ENCODE peak calls at places on chromosomes 16 and 17, in five cellular contexts. O, S, U, Y and Q are unnamed samples.

GRCh38 chr17:29399634-29400033 is 9.5 kb downstream of the TAOK1 start:
- DNase-seq in U (no peak), Y (no peak), S (no peak), O (no peak), Q (no peak)

GRCh38 chr17:30238003-30238344 is 2.5 kb upstream of the SLC6A4 start:
- DNase-seq in Y (no peak), O (no peak), S (no peak), U (no peak), Q (no peak)

GRCh38 chr16:86029131-86029741 is 130.3 kb downstream of the IRF8 start:
- DNase-seq in Y (no peak), U (peak), S (peak), O (peak), Q (peak)

GRCh38 chr17:66849136-66849655 is 14.3 kb downstream of the CACNG5 start:
- DNase-seq in S (no peak), Y (no peak), O (no peak), U (no peak), Q (no peak)

GRCh38 chr17:20043034-20043433 is 33.9 kb downstream of the SPECC1 start:
- DNase-seq in Y (no peak), S (no peak), O (no peak), U (no peak), Q (no peak)

GRCh38 chr16:58500329-58501241 is 642 bp downstream of the NDRG4 start:
- DNase-seq in O (no peak), S (no peak), U (no peak), Y (no peak), Q (no peak)

GRCh38 chr17:51653902-51654301 is 393.6 kb downstream of the UTP18 start:
- DNase-seq in Y (no peak), U (no peak), O (peak), S (no peak), Q (no peak)

GRCh38 chr17:51802544-51802943 is 356.0 kb downstream of the CA10 start:
- DNase-seq in Y (no peak), O (no peak), U (no peak), S (no peak), Q (no peak)

GRCh38 chr17:7579001-7579838 is at the start of gene CD68:
- DNase-seq in O (peak), U (peak), Y (peak), S (peak), Q (no peak)

GRCh38 chr16:580946-581498 is 8.8 kb upstream of the RAB40C start:
- DNase-seq in Y (no peak), S (no peak), U (no peak), O (no peak), Q (no peak)

GRCh38 chr16:72992142-72992601 is 55.8 kb downstream of the ZFHX3 start:
- DNase-seq in U (no peak), S (no peak), O (no peak), Y (no peak), Q (no peak)

GRCh38 chr17:20230924-20231323 is 221.8 kb downstream of the SPECC1 start:
- DNase-seq in S (no peak), Y (no peak), U (no peak), O (no peak), Q (no peak)

GRCh38 chr17:8222630-8223355 is 12.4 kb upstream of the AURKB start:
- DNase-seq in Y (peak), S (peak), O (peak), U (peak), Q (peak)

GRCh38 chr16:20884240-20884556 is 16.0 kb downstream of the DCUN1D3 start:
- DNase-seq in Y (no peak), S (no peak), O (no peak), U (no peak), Q (no peak)

GRCh38 chr16:67677712-67678111 is 11.1 kb downstream of the C16orf86 start:
- DNase-seq in O (no peak), Y (no peak), S (no peak), U (no peak), Q (no peak)

GRCh38 chr17:2905697-2906595 is 109.7 kb downstream of the RAP1GAP2 start:
- DNase-seq in O (no peak), U (no peak), Y (no peak), S (peak), Q (no peak)

GRCh38 chr17:69084911-69085310 is 24.2 kb upstream of the ABCA9 start:
- DNase-seq in U (no peak), Y (peak), O (no peak), S (no peak), Q (no peak)

GRCh38 chr17:57705921-57706695 is 39.0 kb downstream of the CCDC182 start:
- DNase-seq in Y (no peak), O (no peak), U (no peak), S (no peak), Q (no peak)

GRCh38 chr17:17114592-17115225 is 72.5 kb downstream of the MPRIP start:
- DNase-seq in Y (no peak), S (no peak), U (no peak), O (no peak), Q (no peak)

GRCh38 chr17:16282522-16282921 is 65.5 kb downstream of the PIGL start:
- DNase-seq in O (no peak), S (no peak), U (no peak), Y (peak), Q (no peak)

GRCh38 chr16:2465653-2466415 is 5.3 kb upstream of the NTN3 start:
- DNase-seq in O (no peak), U (no peak), S (no peak), Y (no peak), Q (no peak)

GRCh38 chr16:3266873-3267537 is 10.6 kb upstream of the MEFV start:
- DNase-seq in U (no peak), Y (no peak), O (peak), S (no peak), Q (no peak)

GRCh38 chr16:11597737-11598136 is 11.0 kb upstream of the LITAF start:
- DNase-seq in U (no peak), Y (no peak), O (no peak), S (no peak), Q (no peak)

GRCh38 chr17:70168044-70168978 is 1.0 kb upstream of the KCNJ2 start:
- DNase-seq in U (peak), S (peak), O (peak), Y (no peak), Q (peak)

GRCh38 chr17:50050431-50051032 is 5.4 kb upstream of the ITGA3 start:
- DNase-seq in Y (no peak), U (no peak), O (no peak), S (no peak), Q (no peak)

GRCh38 chr17:50048146-50048720 is 7.7 kb upstream of the ITGA3 start:
- DNase-seq in S (no peak), U (no peak), O (no peak), Y (no peak), Q (no peak)

GRCh38 chr17:50051082-50051576 is 4.8 kb upstream of the ITGA3 start:
- DNase-seq in Y (peak), S (no peak), O (no peak), U (no peak), Q (no peak)

GRCh38 chr17:50048988-50049387 is 6.9 kb upstream of the ITGA3 start:
- DNase-seq in U (no peak), Y (no peak), O (no peak), S (no peak), Q (no peak)

GRCh38 chr17:50049636-50050035 is 6.3 kb upstream of the ITGA3 start:
- DNase-seq in Y (no peak), S (no peak), O (no peak), U (no peak), Q (no peak)
- H3K27ac ChIP-seq in Y (peak), S (no peak), O (no peak), U (no peak), Q (no peak)

DNA sequence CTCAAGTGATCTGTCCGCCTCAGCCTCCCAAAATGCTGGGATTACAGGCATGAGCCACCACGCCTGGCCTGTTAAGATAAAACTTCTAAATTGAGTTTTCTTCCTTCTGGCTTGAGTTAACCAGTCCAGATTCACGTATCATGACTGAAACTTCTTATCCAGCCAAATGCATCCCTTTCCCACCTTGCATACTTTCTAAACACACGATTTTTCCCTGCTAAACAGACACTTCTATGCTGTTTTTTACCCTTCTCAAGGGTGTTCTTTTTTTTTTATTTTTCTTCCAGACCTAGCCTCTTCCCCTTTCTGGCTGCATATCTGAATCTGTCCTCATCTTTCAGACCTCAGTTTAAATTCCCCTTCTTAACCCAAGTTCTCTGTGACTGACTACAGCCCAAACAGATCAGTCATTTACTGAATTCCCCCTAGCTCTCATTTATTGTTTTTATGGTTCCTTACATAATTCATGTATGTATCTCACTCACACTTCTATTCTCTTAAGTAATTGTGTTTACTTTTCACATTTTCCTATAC is 5.4 kb downstream of the EVI2B start:
- DNase-seq in S (no peak), U (no peak), Y (no peak), O (no peak), Q (no peak)
- H3K27ac ChIP-seq in S (no peak), U (no peak), Y (no peak), O (no peak), Q (peak)

GRCh38 chr16:88103011-88103410 is 151.8 kb downstream of the BANP start:
- DNase-seq in S (no peak), Y (no peak), U (no peak), O (no peak), Q (no peak)

GRCh38 chr16:88103581-88104188 is 152.5 kb downstream of the BANP start:
- DNase-seq in S (no peak), Y (no peak), O (no peak), U (no peak), Q (no peak)

GRCh38 chr16:88113545-88114045 is 162.4 kb downstream of the BANP start:
- DNase-seq in U (no peak), S (no peak), O (no peak), Y (no peak), Q (no peak)

DNA sequence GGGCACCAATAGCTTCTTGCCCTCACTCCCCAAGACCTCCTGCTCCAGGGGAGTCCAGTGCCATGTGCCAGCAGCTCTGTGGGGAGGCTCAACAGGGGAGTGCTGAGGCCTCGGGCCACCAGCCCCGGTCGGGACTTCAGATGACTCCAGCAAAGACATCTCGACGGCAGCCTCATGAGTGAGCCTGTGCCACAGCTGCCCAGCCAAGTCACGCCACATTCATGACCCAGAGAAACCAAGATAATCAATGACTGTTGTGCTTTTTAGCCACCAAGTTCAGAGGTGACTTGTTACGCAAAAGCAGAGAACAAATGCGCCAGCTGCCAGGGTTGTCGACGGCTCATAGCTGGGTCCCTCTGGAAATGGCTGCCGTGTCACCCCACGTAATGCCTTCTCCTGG is 157.5 kb downstream of the BANP start:
- DNase-seq in Y (no peak), U (no peak), O (no peak), S (no peak), Q (no peak)
- H3K27ac ChIP-seq in Y (no peak), U (no peak), O (no peak), S (no peak), Q (no peak)

DNA sequence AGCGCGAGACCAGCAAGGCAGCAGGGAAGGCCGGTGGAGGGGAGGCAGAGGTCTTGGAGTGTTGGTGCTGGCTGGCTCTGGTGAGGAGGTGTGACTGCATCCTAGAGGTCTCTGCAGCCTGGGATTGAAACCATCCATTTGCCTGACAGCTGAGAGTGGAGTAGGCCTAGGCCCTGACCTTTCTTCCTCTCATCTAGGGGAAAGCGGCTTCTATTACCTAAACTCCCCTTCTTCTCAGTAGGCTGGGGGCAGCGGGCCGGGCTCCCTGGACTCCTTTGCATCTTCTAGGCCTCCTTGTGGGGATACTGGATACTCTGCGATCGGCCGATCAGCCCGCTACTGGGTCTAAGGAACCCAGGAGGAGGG is 109.7 kb downstream of the SDK2 start:
- DNase-seq in Y (no peak), U (no peak), S (no peak), O (no peak), Q (no peak)
- H3K27ac ChIP-seq in Y (no peak), U (no peak), S (no peak), O (no peak), Q (no peak)

GRCh38 chr16:74169687-74170522 is 126.7 kb upstream of the PSMD7 start:
- DNase-seq in S (no peak), U (no peak), Y (no peak), O (no peak), Q (no peak)
- H3K27ac ChIP-seq in S (peak), U (no peak), Y (no peak), O (no peak), Q (no peak)

GRCh38 chr16:68908000-68908313 is 64.6 kb downstream of the TANGO6 start:
- DNase-seq in O (no peak), Y (no peak), S (no peak), U (no peak), Q (no peak)
- H3K27ac ChIP-seq in O (no peak), Y (no peak), S (no peak), U (no peak), Q (no peak)

DNA sequence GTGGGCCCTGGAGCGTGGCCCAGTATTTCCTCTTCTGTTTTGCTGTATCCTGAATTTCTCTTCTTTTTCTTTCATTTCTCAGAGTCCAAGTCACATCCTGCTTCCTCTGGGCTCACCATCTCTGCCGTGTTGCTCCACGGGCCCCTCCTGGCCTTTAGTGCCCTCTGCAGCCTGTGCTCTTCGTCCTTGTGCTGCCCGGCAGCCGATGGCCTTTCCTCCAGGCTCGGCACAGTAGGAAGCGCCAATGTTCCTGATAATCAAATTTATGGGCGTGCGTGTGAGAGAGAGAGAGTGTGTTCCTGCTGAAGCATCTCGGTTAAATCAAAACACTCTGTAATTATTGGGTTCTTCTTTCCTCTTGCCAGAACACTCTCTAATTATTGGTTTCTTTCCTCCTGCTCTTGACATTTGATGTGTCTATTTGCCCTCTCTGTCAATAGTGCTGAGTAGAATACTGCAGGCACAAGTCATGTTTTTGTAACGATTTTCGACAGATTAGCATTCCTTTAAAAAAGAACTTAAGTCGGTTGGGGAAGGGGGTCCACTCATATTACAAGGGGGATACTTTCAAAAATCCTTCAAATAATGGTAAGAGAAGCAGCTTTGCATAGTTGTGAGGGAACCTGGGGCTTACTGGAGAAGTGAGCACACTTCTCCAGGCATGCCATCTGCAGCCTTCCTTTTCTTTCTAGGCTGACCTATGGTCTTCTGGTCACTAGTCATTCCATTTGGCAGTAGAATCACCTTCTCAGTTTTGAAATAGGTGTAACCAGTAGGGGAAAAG is 126.6 kb downstream of the RPTOR start:
- DNase-seq in O (no peak), Y (no peak), U (no peak), S (no peak), Q (no peak)
- H3K27ac ChIP-seq in O (no peak), Y (no peak), U (no peak), S (no peak), Q (no peak)

GRCh38 chr16:56631197-56631596 is 1.3 kb upstream of the MT1M start:
- DNase-seq in S (no peak), Y (no peak), O (no peak), U (no peak), Q (no peak)
- H3K27ac ChIP-seq in S (peak), Y (no peak), O (no peak), U (peak), Q (no peak)

DNA sequence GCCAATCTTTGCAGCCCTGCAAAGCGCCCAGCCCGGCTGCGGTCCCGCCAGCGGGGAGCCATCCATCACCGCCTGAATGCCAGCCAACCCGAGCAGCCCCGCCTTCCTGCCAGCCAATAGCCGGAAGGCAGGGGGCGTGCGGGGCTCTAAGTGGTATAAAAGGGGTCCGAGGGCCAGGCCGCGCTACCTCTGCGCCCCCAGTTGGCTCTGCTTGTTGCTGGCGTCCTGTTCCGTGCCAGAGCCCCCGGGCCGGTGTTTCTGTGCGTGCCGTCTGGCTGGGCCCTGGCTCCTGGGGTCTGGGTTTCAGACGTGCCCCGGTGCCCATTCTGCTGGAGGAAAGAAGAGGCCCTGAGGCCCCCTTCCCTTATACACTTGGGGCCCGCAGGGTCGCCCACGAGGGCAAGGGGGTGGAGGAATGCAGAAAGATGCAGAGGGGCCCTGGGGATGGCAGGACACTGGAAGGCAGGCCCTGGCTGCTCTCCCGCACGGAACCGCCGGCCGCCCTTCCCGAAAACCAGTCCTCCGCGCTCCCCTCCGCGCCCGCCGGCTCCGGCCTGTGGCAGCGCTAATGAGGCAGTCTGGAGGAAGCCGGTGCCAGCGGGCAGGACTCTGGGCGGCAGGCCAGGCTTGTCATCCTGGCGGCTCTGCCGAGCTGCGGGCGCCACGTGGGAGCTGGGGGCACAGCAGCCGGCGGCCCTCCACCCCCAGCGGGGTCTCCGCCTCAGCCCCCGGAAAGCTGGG is 14.0 kb downstream of the COPZ2 start:
- DNase-seq in U (peak), Y (peak), O (peak), S (peak), Q (peak)
- H3K27ac ChIP-seq in U (peak), Y (peak), O (peak), S (peak), Q (peak)

GRCh38 chr16:81526935-81527334 is 82.3 kb downstream of the CMIP start:
- DNase-seq in S (peak), O (no peak), U (no peak), Y (peak), Q (no peak)
- H3K27ac ChIP-seq in S (peak), O (no peak), U (no peak), Y (peak), Q (no peak)